ENCODE peak calls at places on chromosomes 12 and 14, in nine cellular contexts. D, G, X, P, B, I, T, C and K are unnamed samples.

GRCh38 chr12:57813971-57814771 is 4.4 kb downstream of the AVIL start:
- DNase-seq in P (no peak), G (no peak), T (no peak), X (no peak), I (no peak), D (no peak), C (no peak), B (no peak), K (no peak)

GRCh38 chr14:33249361-33249760 is 310.7 kb downstream of the NPAS3 start:
- DNase-seq in G (no peak), X (no peak), P (no peak), I (no peak), D (no peak), C (no peak), B (no peak), T (no peak), K (no peak)

GRCh38 chr12:105761075-105761474 is 377.7 kb downstream of the NUAK1 start:
- DNase-seq in G (no peak), I (no peak), B (no peak), X (no peak), C (no peak), D (no peak), P (peak), T (no peak), K (no peak)

GRCh38 chr12:89351489-89352241 is 636 bp downstream of the DUSP6 start:
- DNase-seq in I (peak), P (no peak), C (peak), X (peak), D (peak), G (no peak), T (no peak), B (peak), K (no peak)

GRCh38 chr12:94266796-94267529 is 118.6 kb downstream of the PLXNC1 start:
- DNase-seq in P (no peak), D (peak), T (peak), B (no peak), I (no peak), G (no peak), C (peak), X (no peak), K (peak)

GRCh38 chr14:102977475-102977874 is 55.0 kb downstream of the AMN start:
- DNase-seq in T (no peak), D (no peak), I (no peak), X (no peak), B (no peak), P (no peak), C (no peak), G (no peak), K (no peak)

GRCh38 chr12:3527181-3527580 is 36.2 kb downstream of the PRMT8 start:
- DNase-seq in D (peak), B (no peak), X (no peak), G (no peak), P (peak), T (no peak), I (no peak), C (peak), K (peak)

GRCh38 chr14:84520711-84521338 is 1009.1 kb upstream of the FLRT2 start:
- DNase-seq in T (no peak), G (no peak), X (no peak), B (no peak), I (no peak), C (peak), D (peak), P (no peak), K (no peak)

GRCh38 chr12:6532927-6533652 is 1.2 kb upstream of the GAPDH start:
- DNase-seq in G (no peak), P (no peak), D (peak), I (no peak), T (peak), X (peak), C (peak), B (peak), K (peak)

GRCh38 chr14:52949711-52950409 is 990 bp downstream of the FERMT2 start:
- DNase-seq in I (no peak), C (peak), B (no peak), G (no peak), X (peak), D (peak), T (no peak), P (peak), K (peak)

GRCh38 chr12:90858261-90858660 is 96.7 kb downstream of the CCER1 start:
- DNase-seq in P (peak), X (no peak), D (no peak), C (peak), B (no peak), I (no peak), G (no peak), T (no peak), K (no peak)

GRCh38 chr14:95675486-95675885 is 10.7 kb upstream of the TCL1B start:
- DNase-seq in D (no peak), T (no peak), I (no peak), B (no peak), C (no peak), X (no peak), P (no peak), G (no peak), K (no peak)

GRCh38 chr14:100138082-100138787 is 21.2 kb downstream of the DEGS2 start:
- DNase-seq in P (no peak), G (no peak), C (no peak), X (peak), B (no peak), I (no peak), D (no peak), T (no peak), K (no peak)

DNA sequence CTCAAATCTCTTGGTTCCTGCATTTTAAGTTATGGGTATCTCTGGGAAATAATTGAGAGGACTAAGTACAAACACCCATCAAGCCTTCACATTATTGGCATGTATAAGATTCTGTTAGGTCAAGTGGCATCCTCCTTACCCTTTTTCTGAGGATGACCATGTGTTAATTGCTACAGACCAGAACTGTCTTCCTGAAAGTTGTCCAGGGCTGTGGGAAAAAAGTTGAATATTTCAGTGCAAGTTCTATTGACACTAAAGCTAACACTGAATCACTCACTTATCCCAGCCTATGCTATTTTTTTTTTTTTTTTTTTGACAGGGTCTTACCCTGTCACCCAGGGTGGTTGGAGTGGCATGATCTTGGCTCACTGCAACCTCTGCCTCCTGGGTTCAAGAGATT is 130.1 kb upstream of the HIF1A start:
- DNase-seq in I (no peak), G (no peak), D (peak), C (peak), P (no peak), X (no peak), B (no peak), T (no peak), K (no peak)
- TF ChIP-seq CTCF in I (no peak), G (no peak), D (no peak), C (no peak), P (no peak), X (no peak), B (no peak), T (no peak), K (no peak)

GRCh38 chr12:93198086-93198485 is 179.6 kb upstream of the NUDT4 start:
- DNase-seq in I (no peak), T (no peak), B (no peak), D (peak), G (no peak), X (no peak), C (peak), P (peak), K (peak)

GRCh38 chr12:93200291-93200917 is 177.3 kb upstream of the NUDT4 start:
- DNase-seq in X (peak), D (no peak), G (no peak), B (no peak), P (no peak), I (no peak), T (no peak), C (no peak), K (no peak)

GRCh38 chr12:93197067-93197593 is 180.6 kb upstream of the NUDT4 start:
- DNase-seq in D (peak), I (no peak), C (peak), B (no peak), X (no peak), T (no peak), G (no peak), P (no peak), K (peak)

GRCh38 chr12:93201990-93202389 is 175.7 kb upstream of the NUDT4 start:
- DNase-seq in B (no peak), C (no peak), X (no peak), D (no peak), T (no peak), G (no peak), P (no peak), I (no peak), K (no peak)

GRCh38 chr12:93199831-93200236 is 177.9 kb upstream of the NUDT4 start:
- DNase-seq in C (peak), B (no peak), D (no peak), G (no peak), P (no peak), T (no peak), X (no peak), I (no peak), K (no peak)
- TF ChIP-seq CTCF in C (no peak), B (no peak), D (no peak), G (no peak), P (no peak), T (no peak), X (no peak), I (no peak), K (no peak)

GRCh38 chr14:24310387-24310665 is 386 bp downstream of the LTB4R2 start:
- DNase-seq in C (no peak), B (no peak), D (no peak), X (no peak), T (no peak), I (no peak), P (no peak), G (no peak), K (no peak)

GRCh38 chr14:24312736-24313507 is 1.6 kb downstream of the LTB4R start:
- DNase-seq in D (no peak), T (peak), X (no peak), B (no peak), P (peak), C (peak), I (peak), G (no peak), K (no peak)

GRCh38 chr14:24311837-24312615 is 724 bp downstream of the LTB4R start:
- DNase-seq in T (peak), G (no peak), C (no peak), I (peak), P (no peak), D (peak), B (no peak), X (no peak), K (peak)

GRCh38 chr14:24309538-24310386 is at the start of gene LTB4R2:
- DNase-seq in P (no peak), C (no peak), G (no peak), I (no peak), D (no peak), X (no peak), B (no peak), T (no peak), K (peak)

DNA sequence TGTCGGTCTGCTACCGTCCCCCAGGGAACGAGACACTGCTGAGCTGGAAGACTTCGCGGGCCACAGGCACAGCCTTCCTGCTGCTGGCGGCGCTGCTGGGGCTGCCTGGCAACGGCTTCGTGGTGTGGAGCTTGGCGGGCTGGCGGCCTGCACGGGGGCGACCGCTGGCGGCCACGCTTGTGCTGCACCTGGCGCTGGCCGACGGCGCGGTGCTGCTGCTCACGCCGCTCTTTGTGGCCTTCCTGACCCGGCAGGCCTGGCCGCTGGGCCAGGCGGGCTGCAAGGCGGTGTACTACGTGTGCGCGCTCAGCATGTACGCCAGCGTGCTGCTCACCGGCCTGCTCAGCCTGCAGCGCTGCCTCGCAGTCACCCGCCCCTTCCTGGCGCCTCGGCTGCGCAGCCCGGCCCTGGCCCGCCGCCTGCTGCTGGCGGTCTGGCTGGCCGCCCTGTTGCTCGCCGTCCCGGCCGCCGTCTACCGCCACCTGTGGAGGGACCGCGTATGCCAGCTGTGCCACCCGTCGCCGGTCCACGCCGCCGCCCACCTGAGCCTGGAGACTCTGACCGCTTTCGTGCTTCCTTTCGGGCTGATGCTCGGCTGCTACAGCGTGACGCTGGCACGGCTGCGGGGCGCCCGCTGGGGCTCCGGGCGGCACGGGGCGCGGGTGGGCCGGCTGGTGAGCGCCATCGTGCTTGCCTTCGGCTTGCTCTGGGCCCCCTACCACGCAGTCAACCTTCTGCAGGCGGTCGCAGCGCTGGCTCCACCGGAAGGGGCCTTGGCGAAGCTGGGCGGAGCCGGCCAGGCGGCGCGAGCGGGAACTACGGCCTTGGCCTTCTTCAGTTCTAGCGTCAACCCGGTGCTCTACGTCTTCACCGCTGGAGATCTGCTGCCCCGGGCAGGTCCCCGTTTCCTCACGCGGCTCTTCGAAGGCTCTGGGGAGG is at the start of gene LTB4R:
- DNase-seq in I (peak), G (no peak), P (peak), C (peak), T (peak), D (peak), B (peak), X (peak), K (peak)
- TF ChIP-seq CTCF in I (peak), G (no peak), P (peak), C (peak), T (no peak), D (no peak), B (peak), X (peak), K (no peak)

GRCh38 chr12:112419269-112420133 is 754 bp downstream of the PTPN11 start:
- DNase-seq in I (peak), D (peak), T (peak), B (no peak), X (peak), P (peak), C (peak), G (no peak), K (peak)
- TF ChIP-seq CTCF in I (peak), D (no peak), T (no peak), B (peak), X (no peak), P (no peak), C (no peak), G (no peak), K (no peak)

GRCh38 chr12:108196921-108197320 is 67.8 kb downstream of the WSCD2 start:
- DNase-seq in B (no peak), P (no peak), D (no peak), I (no peak), X (no peak), T (no peak), G (no peak), C (no peak), K (no peak)
- TF ChIP-seq CTCF in B (no peak), P (no peak), D (no peak), I (no peak), X (no peak), T (no peak), G (no peak), C (no peak), K (no peak)